ENCODE peak calls at places on chromosomes 6 and 20, in four cellular contexts. One of them, this sample, is unnamed.

GRCh38 chr20:11952621-11953020 is 34.9 kb downstream of the BTBD3 start:
- DNase-seq in K562: no peak
- DNase-seq in WTC11: no peak
- DNase-seq in HepG2: no peak
- DNase-seq in this sample: no peak

GRCh38 chr20:59082981-59083380 is 40.4 kb upstream of the PRELID3B start:
- DNase-seq in K562: no peak
- DNase-seq in WTC11: no peak
- DNase-seq in HepG2: no peak
- DNase-seq in this sample: peak; percentile 28

GRCh38 chr6:116221931-116222330 is 31.9 kb downstream of the TSPYL4 start:
- DNase-seq in K562: no peak
- DNase-seq in WTC11: no peak
- DNase-seq in HepG2: no peak
- DNase-seq in this sample: no peak

GRCh38 chr6:111668410-111668809 is 62.7 kb upstream of the TRAF3IP2 start:
- DNase-seq in K562: no peak
- DNase-seq in WTC11: peak; percentile 29
- DNase-seq in HepG2: no peak
- DNase-seq in this sample: no peak

GRCh38 chr6:82507112-82507511 is 143.5 kb downstream of the TPBG start:
- DNase-seq in K562: no peak
- DNase-seq in WTC11: no peak
- DNase-seq in HepG2: no peak
- DNase-seq in this sample: peak; percentile 23

GRCh38 chr6:84411060-84411629 is 183.7 kb upstream of the CEP162 start:
- DNase-seq in K562: no peak
- DNase-seq in WTC11: no peak
- DNase-seq in HepG2: no peak
- DNase-seq in this sample: no peak

GRCh38 chr6:42784739-42785498 is 3.1 kb downstream of the BICRAL start:
- DNase-seq in K562: no peak
- DNase-seq in WTC11: no peak
- DNase-seq in HepG2: no peak
- DNase-seq in this sample: no peak

GRCh38 chr6:20699402-20699801 is 165.1 kb downstream of the CDKAL1 start:
- DNase-seq in K562: no peak
- DNase-seq in WTC11: no peak
- DNase-seq in HepG2: no peak
- DNase-seq in this sample: no peak

GRCh38 chr6:169495601-169496000 is 206.2 kb downstream of the WDR27 start:
- DNase-seq in K562: no peak
- DNase-seq in WTC11: no peak
- DNase-seq in HepG2: no peak
- DNase-seq in this sample: no peak

GRCh38 chr6:117317261-117317660 is 51.9 kb downstream of the VGLL2 start:
- DNase-seq in K562: peak; percentile 17
- DNase-seq in WTC11: no peak
- DNase-seq in HepG2: peak; percentile 39
- DNase-seq in this sample: peak; percentile 2

GRCh38 chr20:4099905-4100675 is 84.7 kb upstream of the RNF24 start:
- DNase-seq in K562: no peak
- DNase-seq in WTC11: no peak
- DNase-seq in HepG2: no peak
- DNase-seq in this sample: no peak

GRCh38 chr20:31516166-31516565 is 1.9 kb downstream of the HM13 start:
- DNase-seq in K562: no peak
- DNase-seq in WTC11: no peak
- DNase-seq in HepG2: no peak
- DNase-seq in this sample: no peak

GRCh38 chr6:164252952-164253351 is 838.4 kb downstream of the QKI start:
- DNase-seq in K562: no peak
- DNase-seq in WTC11: no peak
- DNase-seq in HepG2: no peak
- DNase-seq in this sample: no peak

GRCh38 chr20:1688886-1689538 is 31.4 kb upstream of the SIRPG start:
- DNase-seq in K562: no peak
- DNase-seq in WTC11: no peak
- DNase-seq in HepG2: no peak
- DNase-seq in this sample: no peak

GRCh38 chr20:53922901-53923314 is 147.5 kb downstream of the BCAS1 start:
- DNase-seq in K562: no peak
- DNase-seq in WTC11: no peak
- DNase-seq in HepG2: no peak
- DNase-seq in this sample: no peak

GRCh38 chr20:699342-699741 is 23.7 kb upstream of the SCRT2 start:
- DNase-seq in K562: no peak
- DNase-seq in WTC11: no peak
- DNase-seq in HepG2: no peak
- DNase-seq in this sample: no peak

GRCh38 chr6:37576336-37576737 is 76.6 kb upstream of the CCDC167 start:
- DNase-seq in K562: no peak
- DNase-seq in WTC11: no peak
- DNase-seq in HepG2: no peak
- DNase-seq in this sample: peak; percentile 81

GRCh38 chr6:96837138-96837971 is at the start of gene GPR63:
- DNase-seq in K562: peak; percentile 93
- DNase-seq in WTC11: peak; percentile 87
- DNase-seq in HepG2: peak; percentile 1
- DNase-seq in this sample: peak; percentile 77

GRCh38 chr20:48930878-48931277 is 9.4 kb downstream of the ARFGEF2 start:
- DNase-seq in K562: no peak
- DNase-seq in WTC11: no peak
- DNase-seq in HepG2: no peak
- DNase-seq in this sample: no peak

GRCh38 chr6:110173506-110174132 is 5.9 kb downstream of the WASF1 start:
- DNase-seq in K562: peak; percentile 11
- DNase-seq in WTC11: no peak
- DNase-seq in HepG2: peak; percentile 33
- DNase-seq in this sample: no peak

GRCh38 chr20:2865630-2866029 is 7.7 kb upstream of the PTPRA start:
- DNase-seq in K562: peak; percentile 27
- DNase-seq in WTC11: peak; percentile 42
- DNase-seq in HepG2: no peak
- DNase-seq in this sample: no peak

GRCh38 chr6:33878541-33878940 is 74.7 kb upstream of the MLN start:
- DNase-seq in K562: no peak
- DNase-seq in WTC11: no peak
- DNase-seq in HepG2: no peak
- DNase-seq in this sample: no peak

GRCh38 chr6:5457036-5457435 is 195.7 kb downstream of the FARS2 start:
- DNase-seq in K562: no peak
- DNase-seq in WTC11: no peak
- DNase-seq in HepG2: no peak
- DNase-seq in this sample: no peak

GRCh38 chr6:43146709-43147108 is 24.4 kb upstream of the SRF start:
- DNase-seq in K562: no peak
- DNase-seq in WTC11: no peak
- DNase-seq in HepG2: no peak
- DNase-seq in this sample: no peak

GRCh38 chr6:78397537-78397936 is 469.8 kb upstream of the IRAK1BP1 start:
- DNase-seq in K562: no peak
- DNase-seq in WTC11: no peak
- DNase-seq in HepG2: no peak
- DNase-seq in this sample: no peak
- TF ChIP-seq HMGXB4 in K562: no peak
- TF ChIP-seq HMGXB4 in WTC11: no peak
- TF ChIP-seq HMGXB4 in HepG2: no peak
- TF ChIP-seq HMGXB4 in this sample: no peak

GRCh38 chr6:25788305-25788922 is 33.9 kb downstream of the SLC17A4 start:
- DNase-seq in K562: peak; percentile 65
- DNase-seq in WTC11: peak; percentile 78
- DNase-seq in HepG2: peak; percentile 72
- DNase-seq in this sample: peak; percentile 57
- TF ChIP-seq HMGXB4 in K562: no peak
- TF ChIP-seq HMGXB4 in WTC11: no peak
- TF ChIP-seq HMGXB4 in HepG2: peak; percentile 35
- TF ChIP-seq HMGXB4 in this sample: no peak

GRCh38 chr20:55160022-55160421 is 684.6 kb downstream of the DOK5 start:
- DNase-seq in K562: no peak
- DNase-seq in WTC11: no peak
- DNase-seq in HepG2: no peak
- DNase-seq in this sample: no peak
- TF ChIP-seq HMGXB4 in K562: no peak
- TF ChIP-seq HMGXB4 in WTC11: no peak
- TF ChIP-seq HMGXB4 in HepG2: no peak
- TF ChIP-seq HMGXB4 in this sample: no peak

DNA sequence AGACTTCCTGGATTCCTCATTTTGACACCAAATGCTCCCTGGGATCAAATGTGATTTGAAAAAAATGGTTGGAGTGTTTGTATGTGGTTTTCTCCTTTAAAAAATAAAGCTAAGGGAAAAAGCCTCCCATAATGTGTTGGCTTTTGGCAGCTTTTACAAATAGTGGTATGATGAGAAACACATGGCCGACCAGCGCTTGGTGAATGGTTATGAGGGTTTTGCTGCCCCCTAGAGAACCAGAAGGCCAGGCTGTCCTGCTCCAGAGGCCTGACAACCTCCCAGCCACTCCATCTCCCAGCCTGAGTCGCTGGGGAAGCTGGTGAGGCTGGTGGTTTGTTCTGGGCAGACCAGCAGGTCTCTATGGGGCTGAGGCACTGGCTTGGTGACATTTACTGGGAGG is 69.3 kb downstream of the CLIC5 start:
- DNase-seq in K562: peak; percentile 27
- DNase-seq in WTC11: peak; percentile 45
- DNase-seq in HepG2: peak; percentile 25
- DNase-seq in this sample: no peak
- TF ChIP-seq HMGXB4 in K562: no peak
- TF ChIP-seq HMGXB4 in WTC11: no peak
- TF ChIP-seq HMGXB4 in HepG2: no peak
- TF ChIP-seq HMGXB4 in this sample: no peak

DNA sequence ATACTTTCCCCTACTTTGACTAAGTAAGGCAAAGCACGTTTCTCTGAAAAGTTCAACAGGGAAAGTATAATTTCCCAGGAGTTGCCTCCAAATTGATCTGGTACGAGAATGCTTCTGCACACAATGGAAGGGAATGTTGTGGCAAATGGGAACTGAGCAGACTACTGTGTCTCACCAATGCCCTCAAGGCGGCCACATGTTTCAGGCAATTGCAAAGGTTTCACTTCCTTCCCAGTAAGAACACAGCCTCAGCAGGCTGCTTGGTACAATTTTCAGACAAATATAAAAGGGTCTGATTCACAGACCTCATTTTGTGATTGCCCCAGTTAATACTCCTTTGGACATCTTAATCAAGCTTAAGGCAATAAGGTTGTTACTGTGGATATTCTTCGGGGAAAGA is 71.2 kb downstream of the KIAA0319 start:
- DNase-seq in K562: no peak
- DNase-seq in WTC11: no peak
- DNase-seq in HepG2: no peak
- DNase-seq in this sample: no peak
- TF ChIP-seq HMGXB4 in K562: no peak
- TF ChIP-seq HMGXB4 in WTC11: no peak
- TF ChIP-seq HMGXB4 in HepG2: no peak
- TF ChIP-seq HMGXB4 in this sample: no peak

This sample was measured in A549.